ENCODE peak calls at places on chromosomes 3 and 15, in seven cellular contexts. T, Q, S, R, K, P and I are unnamed samples.

GRCh38 chr3:161510510-161511260 is 14.1 kb downstream of the OTOL1 start:
- DNase-seq in S (no peak), R (no peak), K (no peak), T (no peak), Q (no peak), P (no peak), I (no peak)

GRCh38 chr15:82851981-82852511 is 42.6 kb downstream of the WHAMM start:
- DNase-seq in S (no peak), P (no peak), R (no peak), Q (no peak), T (peak), K (no peak), I (no peak)

GRCh38 chr3:11739123-11739522 is 95.4 kb upstream of the VGLL4 start:
- DNase-seq in T (no peak), S (no peak), P (no peak), R (no peak), K (no peak), Q (no peak), I (no peak)

GRCh38 chr15:57235865-57236264 is 140.4 kb upstream of the CGNL1 start:
- DNase-seq in T (peak), R (no peak), K (no peak), P (no peak), Q (no peak), S (no peak), I (peak)

GRCh38 chr3:42149537-42150426 is 58.6 kb downstream of the TRAK1 start:
- DNase-seq in Q (no peak), K (no peak), T (no peak), R (no peak), P (no peak), S (peak), I (peak)

GRCh38 chr3:11717768-11718581 is 74.3 kb upstream of the VGLL4 start:
- DNase-seq in P (no peak), S (no peak), T (peak), R (peak), Q (no peak), K (no peak), I (peak)

GRCh38 chr15:23402544-23402943 is 44.5 kb downstream of the GOLGA6L2 start:
- DNase-seq in S (no peak), R (no peak), T (no peak), Q (no peak), P (no peak), K (no peak), I (no peak)

GRCh38 chr3:64157150-64158035 is 67.9 kb downstream of the PRICKLE2 start:
- DNase-seq in S (no peak), T (no peak), P (no peak), Q (no peak), R (no peak), K (no peak), I (no peak)

GRCh38 chr3:14920536-14920935 is 26.8 kb upstream of the NR2C2 start:
- DNase-seq in P (no peak), T (no peak), K (no peak), R (no peak), Q (no peak), S (no peak), I (no peak)

GRCh38 chr15:65189102-65189740 is 4.1 kb upstream of the CLPX start:
- DNase-seq in S (peak), Q (peak), T (peak), K (no peak), R (peak), P (peak), I (peak)

GRCh38 chr3:137709011-137709601 is 55.0 kb upstream of the SOX14 start:
- DNase-seq in R (peak), T (no peak), P (no peak), S (peak), Q (no peak), K (no peak), I (peak)

GRCh38 chr15:95086543-95087252 is 855.3 kb downstream of the MCTP2 start:
- DNase-seq in P (no peak), S (peak), R (no peak), K (no peak), Q (no peak), T (peak), I (no peak)

GRCh38 chr3:123584284-123584987 is 417 bp downstream of the HACD2 start:
- DNase-seq in P (no peak), R (no peak), T (no peak), Q (peak), K (no peak), S (no peak), I (no peak)

GRCh38 chr15:88657326-88658069 is 18.7 kb downstream of the ISG20 start:
- DNase-seq in P (no peak), T (peak), R (no peak), S (peak), Q (peak), K (no peak), I (peak)

GRCh38 chr3:16816048-16816780 is 68.5 kb upstream of the PLCL2 start:
- DNase-seq in R (no peak), T (no peak), P (no peak), Q (no peak), S (no peak), K (peak), I (no peak)

GRCh38 chr3:16064660-16065414 is 109.6 kb upstream of the GALNT15 start:
- DNase-seq in T (peak), P (no peak), K (no peak), Q (no peak), S (no peak), R (peak), I (no peak)

GRCh38 chr3:97815149-97815917 is 6.5 kb upstream of the CRYBG3 start:
- DNase-seq in S (no peak), T (peak), K (no peak), P (no peak), R (no peak), Q (no peak), I (no peak)

GRCh38 chr3:3683261-3683660 is 116.0 kb upstream of the LRRN1 start:
- DNase-seq in P (no peak), K (no peak), T (no peak), Q (no peak), S (no peak), R (no peak), I (no peak)

GRCh38 chr15:50141856-50142255 is 22.8 kb upstream of the ATP8B4 start:
- DNase-seq in K (no peak), T (no peak), Q (no peak), S (no peak), P (no peak), R (no peak), I (no peak)

GRCh38 chr3:35528728-35529127 is 110.6 kb upstream of the ARPP21 start:
- DNase-seq in S (no peak), T (no peak), Q (no peak), R (peak), P (no peak), K (no peak), I (no peak)

GRCh38 chr3:125161607-125162219 is 50.8 kb downstream of the SLC12A8 start:
- DNase-seq in T (no peak), K (no peak), Q (no peak), S (no peak), R (no peak), P (no peak), I (no peak)

GRCh38 chr3:197082871-197083270 is 53.3 kb upstream of the MELTF start:
- DNase-seq in K (no peak), Q (no peak), R (no peak), S (no peak), P (no peak), T (peak), I (no peak)
- TF ChIP-seq CEBPB in K (no peak), Q (no peak), R (no peak), S (no peak), P (no peak), T (no peak), I (no peak)

GRCh38 chr3:189631409-189631808 is 220 bp downstream of the TP63 start:
- DNase-seq in P (no peak), S (no peak), T (no peak), K (no peak), Q (no peak), R (no peak), I (peak)
- H3K4me3 ChIP-seq in P (no peak), S (no peak), T (no peak), K (peak), Q (no peak), R (no peak), I (peak)

GRCh38 chr3:23923786-23924185 is 6.9 kb downstream of the RPL15 start:
- DNase-seq in S (no peak), Q (no peak), R (no peak), P (no peak), K (no peak), T (peak), I (no peak)
- TF ChIP-seq CEBPB in S (no peak), Q (no peak), R (no peak), P (no peak), K (no peak), T (no peak), I (no peak)

DNA sequence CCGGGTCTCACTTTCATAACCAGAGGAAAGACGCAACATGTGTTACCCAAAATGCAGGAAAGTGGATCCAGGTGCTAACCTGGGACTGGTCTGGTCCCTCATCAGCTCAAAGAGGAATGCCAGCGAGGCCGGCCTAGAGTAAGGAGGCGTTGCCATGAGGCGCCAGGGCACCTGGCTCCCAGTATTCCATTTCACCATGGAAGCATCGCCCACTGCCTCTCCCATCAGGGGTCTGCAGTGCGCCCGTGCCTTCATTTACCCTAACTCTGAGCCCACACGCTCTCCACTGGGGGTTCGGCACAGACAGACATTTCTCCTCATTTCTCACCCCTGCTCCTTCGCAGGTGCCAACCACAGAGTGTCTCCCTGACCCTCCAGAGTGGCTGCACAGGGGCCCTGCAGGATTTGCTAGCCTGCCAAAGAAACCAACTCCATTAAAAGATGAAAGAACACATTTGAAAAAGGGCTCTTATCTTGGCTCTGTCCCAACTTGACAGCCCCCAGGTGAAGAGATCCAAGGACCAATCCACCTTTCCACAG is 61.5 kb downstream of the ABTB1 start:
- DNase-seq in P (no peak), T (no peak), R (no peak), K (no peak), S (no peak), Q (no peak), I (no peak)
- H3K4me3 ChIP-seq in P (no peak), T (no peak), R (no peak), K (peak), S (no peak), Q (no peak), I (no peak)

GRCh38 chr3:100157617-100158016 is 43.3 kb upstream of the FILIP1L start:
- DNase-seq in K (no peak), Q (peak), T (no peak), P (no peak), S (no peak), R (no peak), I (no peak)

GRCh38 chr3:100159564-100160153 is 45.4 kb upstream of the FILIP1L start:
- DNase-seq in Q (no peak), R (no peak), T (peak), K (no peak), S (no peak), P (no peak), I (no peak)

GRCh38 chr3:100160516-100160915 is 46.2 kb upstream of the FILIP1L start:
- DNase-seq in T (no peak), P (no peak), S (no peak), R (no peak), Q (no peak), K (no peak), I (no peak)

GRCh38 chr3:100155590-100155989 is 41.3 kb upstream of the FILIP1L start:
- DNase-seq in P (no peak), Q (no peak), S (no peak), R (no peak), K (no peak), T (no peak), I (no peak)

DNA sequence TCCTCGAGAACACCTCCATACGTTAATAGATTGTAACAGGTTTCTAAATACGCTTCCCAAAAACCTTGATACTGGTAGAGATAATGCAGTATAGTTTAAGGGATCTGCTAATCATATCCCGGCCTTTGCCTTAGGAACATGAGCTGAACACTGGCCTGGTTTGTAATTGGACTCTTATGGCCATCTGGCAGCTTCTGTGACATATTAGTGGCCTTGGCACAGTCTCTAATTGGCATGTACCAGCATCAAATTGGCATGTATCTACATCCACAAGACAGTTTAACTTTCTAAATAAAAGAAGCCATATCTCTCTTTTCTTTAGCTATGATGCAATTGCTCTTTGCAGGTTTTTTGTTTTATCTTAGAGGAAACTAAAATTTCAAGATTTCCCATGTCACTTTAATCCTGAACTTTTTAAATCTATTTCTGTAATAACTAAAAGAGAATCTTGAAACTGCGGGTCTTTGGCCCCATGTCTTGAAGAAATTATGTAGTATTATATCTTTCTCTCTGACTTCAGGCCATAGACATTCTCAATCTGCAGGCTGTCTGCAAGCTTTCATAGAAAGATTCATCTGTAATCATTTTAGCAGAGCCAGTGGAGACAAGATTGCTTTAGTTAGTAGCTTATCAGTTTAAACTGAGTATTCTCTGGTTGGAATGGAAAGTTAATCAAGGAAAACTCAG is 44.7 kb upstream of the FILIP1L start:
- DNase-seq in K (no peak), T (no peak), P (no peak), R (no peak), S (no peak), Q (no peak), I (no peak)
- TF ChIP-seq CEBPB in K (no peak), T (peak), P (no peak), R (no peak), S (no peak), Q (no peak), I (no peak)

GRCh38 chr3:13879102-13879945 is 547 bp downstream of the WNT7A start:
- DNase-seq in T (no peak), R (no peak), S (no peak), K (no peak), Q (no peak), P (peak), I (no peak)
- H3K4me3 ChIP-seq in T (no peak), R (no peak), S (peak), K (no peak), Q (no peak), P (peak), I (peak)

DNA sequence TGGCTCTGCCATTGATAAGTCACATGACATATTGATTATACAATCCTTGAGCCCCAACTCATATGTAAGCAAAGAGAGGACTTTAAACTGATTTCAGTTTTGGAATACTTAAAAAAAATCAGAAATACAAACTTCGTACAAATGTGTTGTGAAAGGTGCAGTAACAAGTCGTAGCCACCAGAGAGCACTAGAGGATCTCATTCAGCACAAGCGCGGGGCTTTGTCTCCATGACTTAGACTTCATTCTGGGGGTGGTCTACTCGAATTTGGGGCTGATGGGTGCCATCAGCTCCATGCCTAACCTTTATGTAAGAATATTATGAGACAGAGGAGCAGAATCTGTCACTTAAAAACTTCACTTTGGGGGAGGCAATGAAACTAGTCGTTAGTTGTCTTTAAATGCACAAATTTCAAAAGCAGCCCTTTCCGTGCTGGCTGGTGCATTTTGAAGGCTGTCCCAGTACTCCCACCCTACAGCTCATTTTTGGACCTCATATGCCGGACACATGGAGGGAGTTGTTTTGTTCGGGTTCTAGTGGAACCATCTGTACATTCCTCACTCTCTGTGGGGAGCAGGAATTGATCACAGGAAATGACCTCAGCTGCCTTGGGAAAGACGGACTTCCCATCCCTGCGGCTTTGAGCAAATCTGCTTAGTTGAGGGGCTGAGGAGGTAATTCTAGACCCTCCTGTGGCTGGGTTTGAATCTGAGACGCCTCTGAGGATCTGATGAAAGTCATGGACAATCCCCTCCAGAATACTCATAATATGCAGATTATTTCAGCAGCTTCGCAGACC is 27.5 kb upstream of the MASP1 start:
- DNase-seq in S (peak), Q (peak), K (no peak), R (peak), T (peak), P (peak), I (peak)
- TF ChIP-seq CEBPB in S (no peak), Q (no peak), K (no peak), R (no peak), T (no peak), P (no peak), I (no peak)

GRCh38 chr3:154835638-154836037 is 244.5 kb upstream of the MME start:
- DNase-seq in T (no peak), S (no peak), Q (no peak), P (no peak), K (no peak), R (no peak), I (no peak)

GRCh38 chr3:154829979-154830378 is 250.1 kb upstream of the MME start:
- DNase-seq in S (no peak), T (no peak), K (no peak), P (no peak), Q (no peak), R (no peak), I (no peak)
- H3K4me3 ChIP-seq in S (no peak), T (no peak), K (no peak), P (no peak), Q (no peak), R (no peak), I (no peak)

GRCh38 chr3:13651057-13651400 is 102.1 kb downstream of the FBLN2 start:
- DNase-seq in R (no peak), K (no peak), T (no peak), P (no peak), S (no peak), Q (no peak), I (no peak)

GRCh38 chr3:13648744-13649096 is 99.8 kb downstream of the FBLN2 start:
- DNase-seq in S (no peak), Q (no peak), R (no peak), T (no peak), P (no peak), K (no peak), I (no peak)

GRCh38 chr3:13651775-13652428 is 103.0 kb downstream of the FBLN2 start:
- DNase-seq in T (no peak), S (no peak), K (no peak), R (no peak), P (no peak), Q (peak), I (no peak)

GRCh38 chr3:13648060-13648743 is 99.3 kb downstream of the FBLN2 start:
- DNase-seq in R (peak), S (peak), T (peak), Q (peak), P (peak), K (no peak), I (peak)

GRCh38 chr3:13650210-13651056 is 101.5 kb downstream of the FBLN2 start:
- DNase-seq in P (peak), K (no peak), Q (peak), R (peak), S (peak), T (peak), I (peak)
- TF ChIP-seq CEBPB in P (peak), K (no peak), Q (peak), R (no peak), S (no peak), T (peak), I (no peak)